ENCODE peak calls at places on chromosomes 3 and 15, in seven cellular contexts. X, U, Q, J, Y, C and P are unnamed samples.

GRCh38 chr3:135618123-135618522 is 347.4 kb upstream of the PPP2R3A start:
- DNase-seq in X (no peak), U (no peak), Q (no peak), J (no peak), Y (no peak), C (no peak), P (no peak)

GRCh38 chr3:45881031-45882022 is 5.0 kb upstream of the CCR9 start:
- DNase-seq in X (no peak), U (no peak), Q (peak; percentile 89), J (no peak), Y (no peak), C (no peak), P (no peak)

GRCh38 chr3:8201886-8202285 is 299.7 kb upstream of the LMCD1 start:
- DNase-seq in X (no peak), U (no peak), Q (no peak), J (no peak), Y (no peak), C (no peak), P (no peak)

GRCh38 chr3:30199096-30199734 is 407.2 kb upstream of the TGFBR2 start:
- DNase-seq in X (peak; percentile 23), U (no peak), Q (peak; percentile 70), J (peak; percentile 27), Y (peak; percentile 49), C (peak; percentile 69), P (peak; percentile 55)

GRCh38 chr3:153087595-153088566 is 74.1 kb upstream of the RAP2B start:
- DNase-seq in X (no peak), U (no peak), Q (no peak), J (no peak), Y (no peak), C (no peak), P (no peak)

GRCh38 chr15:77819841-77820728 is 187.4 kb upstream of the LINGO1 start:
- DNase-seq in X (peak; percentile 81), U (no peak), Q (peak; percentile 71), J (peak; percentile 38), Y (peak; percentile 14), C (peak; percentile 80), P (peak; percentile 45)

GRCh38 chr3:54599741-54600140 is 328.1 kb downstream of the LRTM1 start:
- DNase-seq in X (peak; percentile 67), U (no peak), Q (no peak), J (no peak), Y (no peak), C (peak; percentile 45), P (no peak)

GRCh38 chr3:76986876-76987513 is 52.9 kb upstream of the ROBO2 start:
- DNase-seq in X (peak; percentile 34), U (no peak), Q (no peak), J (no peak), Y (no peak), C (no peak), P (no peak)

GRCh38 chr15:71708741-71709140 is 101.6 kb upstream of the NR2E3 start:
- DNase-seq in X (no peak), U (no peak), Q (no peak), J (no peak), Y (no peak), C (no peak), P (no peak)

GRCh38 chr3:9397911-9398714 is 698 bp downstream of the SETD5 start:
- DNase-seq in X (peak; percentile 30), U (no peak), Q (peak; percentile 73), J (no peak), Y (peak; percentile 40), C (peak; percentile 65), P (no peak)

GRCh38 chr3:98721776-98722175 is 41.4 kb upstream of the ST3GAL6 start:
- DNase-seq in X (no peak), U (no peak), Q (no peak), J (no peak), Y (no peak), C (no peak), P (no peak)

GRCh38 chr3:45814322-45814721 is 18.0 kb upstream of the SLC6A20 start:
- DNase-seq in X (no peak), U (no peak), Q (no peak), J (no peak), Y (no peak), C (no peak), P (no peak)

GRCh38 chr3:50519471-50520089 is 16.1 kb upstream of the CACNA2D2 start:
- DNase-seq in X (peak; percentile 79), U (no peak), Q (peak; percentile 80), J (peak; percentile 60), Y (peak; percentile 41), C (peak; percentile 95), P (peak; percentile 63)

GRCh38 chr3:42192334-42193200 is 73.4 kb downstream of the CCK start:
- DNase-seq in X (no peak), U (peak; percentile 87), Q (no peak), J (no peak), Y (no peak), C (no peak), P (no peak)

GRCh38 chr3:38150780-38151528 is 12.5 kb downstream of the MYD88 start:
- DNase-seq in X (no peak), U (no peak), Q (peak; percentile 54), J (no peak), Y (no peak), C (peak; percentile 48), P (no peak)

GRCh38 chr3:197793246-197793645 is 2.2 kb downstream of the LRCH3 start:
- DNase-seq in X (no peak), U (peak; percentile 49), Q (no peak), J (no peak), Y (no peak), C (no peak), P (no peak)

GRCh38 chr3:134364061-134364935 is 9.9 kb downstream of the AMOTL2 start:
- DNase-seq in X (peak; percentile 92), U (no peak), Q (peak; percentile 13), J (peak; percentile 74), Y (no peak), C (peak; percentile 88), P (peak; percentile 93)

GRCh38 chr15:82851981-82852511 is 42.6 kb downstream of the WHAMM start:
- DNase-seq in X (no peak), U (no peak), Q (no peak), J (no peak), Y (no peak), C (no peak), P (no peak)

GRCh38 chr3:60609446-60609845 is 641.8 kb downstream of the FHIT start:
- DNase-seq in X (no peak), U (no peak), Q (no peak), J (no peak), Y (no peak), C (no peak), P (no peak)

GRCh38 chr15:80920271-80920699 is 69.3 kb downstream of the MESD start:
- DNase-seq in X (no peak), U (no peak), Q (no peak), J (no peak), Y (no peak), C (no peak), P (no peak)

GRCh38 chr3:47024932-47025331 is 45.5 kb downstream of the NBEAL2 start:
- DNase-seq in X (no peak), U (no peak), Q (no peak), J (no peak), Y (no peak), C (no peak), P (no peak)

GRCh38 chr15:91605576-91605975 is 247.9 kb upstream of the SLCO3A1 start:
- DNase-seq in X (no peak), U (no peak), Q (no peak), J (no peak), Y (no peak), C (no peak), P (no peak)

GRCh38 chr15:91611924-91612323 is 241.6 kb upstream of the SLCO3A1 start:
- DNase-seq in X (no peak), U (no peak), Q (peak; percentile 9), J (no peak), Y (no peak), C (no peak), P (no peak)

GRCh38 chr15:91603681-91604080 is 249.8 kb upstream of the SLCO3A1 start:
- DNase-seq in X (no peak), U (no peak), Q (no peak), J (no peak), Y (no peak), C (no peak), P (no peak)

GRCh38 chr15:91604122-91604521 is 249.4 kb upstream of the SLCO3A1 start:
- DNase-seq in X (no peak), U (no peak), Q (no peak), J (no peak), Y (no peak), C (no peak), P (no peak)

DNA sequence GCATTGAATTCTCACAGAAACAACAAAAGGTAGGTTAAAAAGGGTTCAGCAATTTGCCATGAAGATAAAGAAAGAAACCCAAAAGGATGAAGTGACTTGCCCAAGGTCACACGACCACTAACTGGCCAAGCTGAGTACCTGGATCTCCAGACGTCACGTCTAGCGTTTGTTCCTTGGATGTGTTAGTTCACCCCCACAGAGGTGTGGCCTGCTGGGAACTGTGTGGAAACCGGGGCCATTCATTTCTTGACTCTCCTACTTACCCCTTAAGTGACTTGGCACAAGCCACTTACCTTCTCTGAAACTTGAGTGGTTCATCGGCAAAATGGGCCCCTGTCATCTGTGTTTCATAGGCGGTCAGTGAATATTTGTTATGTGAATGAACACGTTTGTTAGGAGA is 244.3 kb upstream of the SLCO3A1 start:
- DNase-seq in X (no peak), U (no peak), Q (no peak), J (no peak), Y (no peak), C (no peak), P (no peak)
- TF ChIP-seq JUND in X (no peak), U (no peak), Q (no peak), J (no peak), Y (no peak), C (no peak), P (no peak)

GRCh38 chr15:34984884-34985630 is 3.0 kb downstream of the ZNF770 start:
- DNase-seq in X (no peak), U (no peak), Q (peak; percentile 39), J (no peak), Y (peak; percentile 44), C (no peak), P (no peak)
- TF ChIP-seq JUND in X (no peak), U (no peak), Q (no peak), J (no peak), Y (no peak), C (no peak), P (no peak)

GRCh38 chr3:31550452-31551251 is 17.9 kb downstream of the STT3B start:
- DNase-seq in X (peak; percentile 43), U (no peak), Q (peak; percentile 19), J (no peak), Y (peak; percentile 20), C (no peak), P (no peak)
- TF ChIP-seq JUND in X (no peak), U (no peak), Q (no peak), J (no peak), Y (no peak), C (no peak), P (no peak)

DNA sequence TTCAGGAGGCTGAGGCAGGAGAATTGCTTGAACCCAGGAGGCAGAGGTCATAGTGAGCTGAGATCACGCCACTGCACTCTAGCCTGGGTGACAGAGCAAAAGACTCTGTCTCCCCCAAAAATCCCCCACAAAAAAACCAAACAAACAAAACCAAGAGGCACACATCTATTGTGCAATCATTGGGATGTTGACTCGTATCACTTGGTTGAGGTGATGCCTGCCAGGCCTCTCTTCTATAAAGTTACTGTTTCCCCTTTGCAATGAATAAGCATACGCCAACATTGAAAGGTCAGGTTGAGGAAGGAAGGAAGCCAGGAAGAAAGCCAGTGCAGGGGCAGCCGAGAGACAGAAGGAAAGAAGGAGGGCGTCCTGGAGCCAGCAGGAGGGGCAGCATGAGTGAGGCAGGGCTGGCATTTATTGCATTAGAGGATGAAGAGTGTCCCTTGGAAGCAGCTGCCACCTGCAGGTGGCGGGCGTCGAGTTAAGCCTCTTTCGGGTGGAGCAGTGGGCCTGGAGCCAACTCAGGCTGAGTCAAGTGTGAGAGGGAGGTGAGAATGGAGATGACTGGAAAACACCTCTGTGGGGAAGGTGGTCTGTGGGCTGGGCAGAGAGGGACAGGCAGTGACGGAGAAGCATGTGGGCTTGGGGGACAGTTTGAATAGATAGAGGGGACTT is 8.3 kb upstream of the CSPG4 start:
- DNase-seq in X (peak; percentile 21), U (no peak), Q (peak; percentile 78), J (peak; percentile 82), Y (peak; percentile 50), C (no peak), P (peak; percentile 79)
- TF ChIP-seq JUND in X (no peak), U (no peak), Q (peak; percentile 6), J (no peak), Y (no peak), C (no peak), P (no peak)